ENCODE peak calls at places on chromosomes 16 and 17, in six cellular contexts. U is OCI-LY7, Y is ovary, K is IMR-90, S is lower leg skin, A is AG09309. F is an unnamed sample.

GRCh38 chr17:2107506-2107905 is 52.6 kb downstream of the HIC1 start:
- DNase-seq in U (no peak), Y (no peak), K (no peak), S (peak; percentile 76), A (no peak), F (no peak)

GRCh38 chr17:41917957-41918391 is 777 bp downstream of the ACLY start:
- DNase-seq in U (peak; percentile 50), Y (peak; percentile 67), K (peak; percentile 31), S (peak; percentile 88), A (no peak), F (no peak)

GRCh38 chr17:79248843-79249242 is 174.2 kb downstream of the ENGASE start:
- DNase-seq in U (no peak), Y (no peak), K (no peak), S (no peak), A (no peak), F (no peak)

GRCh38 chr17:66240630-66241029 is 11.4 kb upstream of the APOH start:
- DNase-seq in U (no peak), Y (no peak), K (peak; percentile 74), S (no peak), A (peak; percentile 24), F (no peak)

GRCh38 chr16:85221810-85222150 is 109.5 kb upstream of the CIBAR2 start:
- DNase-seq in U (no peak), Y (no peak), K (no peak), S (no peak), A (no peak), F (no peak)

GRCh38 chr17:68450801-68451200 is 6.5 kb downstream of the WIPI1 start:
- DNase-seq in U (no peak), Y (no peak), K (no peak), S (peak; percentile 86), A (no peak), F (no peak)

GRCh38 chr16:15765880-15766279 is 90.9 kb downstream of the MYH11 start:
- DNase-seq in U (peak; percentile 94), Y (no peak), K (peak; percentile 39), S (no peak), A (no peak), F (no peak)

GRCh38 chr17:27333410-27333980 is 39.6 kb downstream of the WSB1 start:
- DNase-seq in U (no peak), Y (peak; percentile 39), K (no peak), S (peak; percentile 84), A (no peak), F (no peak)

GRCh38 chr17:21242026-21242700 is 11.0 kb downstream of the NATD1 start:
- DNase-seq in U (no peak), Y (no peak), K (no peak), S (no peak), A (no peak), F (no peak)

GRCh38 chr17:2064980-2065785 is 10.3 kb downstream of the HIC1 start:
- DNase-seq in U (peak; percentile 53), Y (peak; percentile 61), K (peak; percentile 68), S (no peak), A (no peak), F (no peak)

GRCh38 chr16:53080345-53081031 is 25.7 kb downstream of the CHD9 start:
- DNase-seq in U (no peak), Y (peak; percentile 75), K (peak; percentile 89), S (peak; percentile 90), A (peak; percentile 75), F (no peak)

GRCh38 chr17:80859004-80859941 is 132.4 kb upstream of the CHMP6 start:
- DNase-seq in U (no peak), Y (peak; percentile 79), K (peak; percentile 97), S (no peak), A (peak; percentile 75), F (no peak)

DNA sequence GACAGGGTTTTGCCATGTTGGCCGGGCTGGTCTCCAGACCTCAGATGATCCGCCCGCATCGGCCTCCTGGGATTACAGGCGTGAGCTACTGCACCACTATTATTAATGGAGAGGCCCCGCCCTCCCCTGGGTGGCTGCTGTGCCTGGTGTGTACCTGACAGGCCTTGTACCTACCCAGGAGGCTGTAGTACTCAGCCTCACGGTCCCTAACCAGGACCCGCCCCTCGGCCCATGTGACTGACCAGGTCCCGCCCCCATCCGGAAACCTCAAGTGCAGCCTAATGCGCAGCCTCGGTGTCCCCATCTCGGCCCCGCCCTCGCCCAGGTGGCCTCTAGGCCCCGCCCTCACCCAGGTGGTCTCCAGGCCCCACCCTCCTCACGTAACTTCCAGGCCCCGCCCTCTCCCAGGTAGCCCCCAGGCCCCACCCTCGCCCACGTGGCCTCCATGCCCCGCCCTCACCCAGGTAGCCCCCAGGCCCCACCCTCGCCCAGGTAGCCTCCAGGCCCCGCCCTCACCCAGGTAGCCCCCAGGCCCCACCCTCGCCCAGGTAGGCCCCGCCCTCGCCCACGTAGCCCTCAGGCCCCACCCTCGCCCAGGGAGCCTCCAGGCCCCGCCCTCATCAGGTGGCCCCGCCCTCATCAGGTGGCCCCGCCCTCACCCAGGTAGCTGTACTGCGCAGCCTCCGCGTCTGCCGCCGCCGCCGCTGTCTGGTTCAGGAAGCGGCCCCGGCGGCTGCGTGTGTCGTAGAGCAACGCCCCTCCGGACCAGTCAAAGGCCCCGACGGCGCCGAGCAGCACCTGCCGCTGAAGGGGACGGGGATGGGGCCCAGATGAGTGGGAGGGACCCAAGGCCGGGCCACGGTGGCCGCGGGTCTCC is 31.0 kb downstream of the HASPIN start:
- DNase-seq in U (no peak), Y (peak; percentile 34), K (no peak), S (peak; percentile 96), A (no peak), F (no peak)
- H3K4me3 ChIP-seq in U (no peak overlapping the region), Y (no peak overlapping the region), K (no peak overlapping the region), S (no peak overlapping the region), A (no peak overlapping the region), F (peak overlapping the region; percentile 68)

GRCh38 chr17:32946375-32947135 is 18.6 kb downstream of the TMEM98 start:
- DNase-seq in U (no peak), Y (no peak), K (no peak), S (no peak), A (no peak), F (no peak)

GRCh38 chr17:32943647-32944191 is 15.8 kb downstream of the TMEM98 start:
- DNase-seq in U (no peak), Y (peak; percentile 67), K (peak; percentile 76), S (no peak), A (peak; percentile 68), F (no peak)

GRCh38 chr17:32943206-32943605 is 15.3 kb downstream of the TMEM98 start:
- DNase-seq in U (no peak), Y (no peak), K (no peak), S (no peak), A (no peak), F (no peak)

GRCh38 chr17:32941419-32942032 is 13.6 kb downstream of the TMEM98 start:
- DNase-seq in U (no peak), Y (no peak), K (no peak), S (no peak), A (no peak), F (no peak)

DNA sequence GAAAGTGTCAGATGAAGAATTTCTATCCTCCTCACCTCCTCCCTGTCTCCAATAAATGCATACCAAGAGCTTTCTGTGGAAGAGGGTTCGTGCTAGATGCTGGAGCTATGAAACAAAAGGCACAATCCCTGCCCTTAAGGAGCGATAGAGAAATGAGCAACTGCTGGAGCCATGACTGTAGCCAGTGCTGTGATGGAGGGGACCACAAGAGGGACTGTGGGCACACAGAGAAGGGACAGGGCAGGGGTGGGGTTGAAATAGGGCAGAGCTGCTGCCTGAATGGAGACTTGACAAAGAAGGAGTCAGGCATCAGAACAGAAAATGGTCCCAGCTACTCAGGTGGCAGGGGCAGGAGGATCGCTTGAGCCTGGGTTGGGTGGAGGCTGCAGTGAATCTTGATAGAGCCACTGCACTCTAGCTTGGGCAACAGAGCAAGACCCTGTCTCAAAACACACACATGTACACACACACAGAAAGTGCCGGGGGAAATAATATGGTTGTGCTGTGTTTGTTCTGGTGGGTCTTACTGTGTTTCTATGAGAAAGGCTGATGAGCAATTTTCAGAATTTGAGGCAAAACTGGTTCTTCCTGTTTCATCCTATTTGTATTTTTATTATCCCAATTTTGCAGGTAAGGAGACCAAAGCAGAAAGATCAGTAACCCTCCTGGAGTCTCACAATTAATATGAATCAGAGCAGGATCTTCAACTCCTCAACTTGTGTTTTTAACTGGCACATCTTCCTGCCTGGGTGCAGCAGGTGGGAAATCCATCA is 16.5 kb downstream of the TMEM98 start:
- DNase-seq in U (no peak), Y (no peak), K (no peak), S (no peak), A (no peak), F (no peak)
- TF ChIP-seq CTCF in U (no peak), Y (no peak), K (no peak), S (no peak), A (no peak), F (no peak)

DNA sequence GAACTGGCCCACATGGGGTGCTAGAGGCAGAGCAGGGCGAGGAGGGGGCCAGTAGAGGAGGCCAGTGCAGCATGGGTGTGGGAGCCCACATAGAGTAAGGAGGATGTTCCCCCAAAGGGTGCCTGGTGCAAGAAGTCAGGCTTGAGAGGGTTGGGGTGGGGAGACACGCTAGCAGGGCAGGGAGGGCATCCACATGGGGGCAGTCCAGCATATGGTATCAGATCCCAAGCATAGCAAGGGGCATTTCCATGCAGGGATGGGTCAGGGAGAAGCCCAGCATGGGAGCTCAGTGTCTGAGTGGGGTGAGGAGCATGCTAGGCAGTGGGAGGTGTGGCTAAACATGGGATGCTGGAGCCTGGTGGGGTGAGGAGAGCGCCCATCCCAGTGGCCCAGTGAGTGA is 213.7 kb downstream of the COPRS start:
- DNase-seq in U (no peak), Y (no peak), K (no peak), S (no peak), A (no peak), F (no peak)
- H3K4me3 ChIP-seq in U (no peak overlapping the region), Y (no peak overlapping the region), K (no peak overlapping the region), S (no peak overlapping the region), A (no peak overlapping the region), F (no peak overlapping the region)

DNA sequence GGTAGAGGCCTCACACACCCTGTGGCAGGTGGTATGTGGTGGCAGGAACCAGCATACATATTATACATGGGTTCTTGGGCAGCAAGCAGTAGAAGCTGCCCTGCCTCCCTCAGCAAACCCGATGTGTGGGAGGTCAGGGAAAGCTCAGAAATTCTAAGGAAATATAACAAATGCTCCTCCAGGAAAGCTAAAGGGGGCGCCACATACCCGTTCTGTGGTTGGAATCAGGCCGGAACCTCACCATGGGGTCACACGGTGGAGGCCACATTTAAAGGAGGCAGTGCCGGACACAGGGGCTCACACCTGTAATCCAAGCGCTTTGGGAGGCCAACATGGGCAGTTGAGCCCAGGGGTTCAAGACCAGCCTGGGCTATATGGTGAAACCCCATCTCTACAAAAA is 12.4 kb upstream of the KATNB1 start:
- DNase-seq in U (no peak), Y (no peak), K (no peak), S (no peak), A (no peak), F (no peak)
- TF ChIP-seq CTCF in U (peak; percentile 14), Y (no peak), K (peak; percentile 17), S (no peak), A (peak; percentile 37), F (no peak)

F was measured in esophagus squamous epithelium.